ENCODE peak calls at places on chromosome 20, in five cellular contexts. One of them, this sample, is unnamed. For H4K20me1 and H3K79me2, the result is how much of the 10 kb centered on the place peaks cover.

GRCh38 chr20:24736131-24736843 is 212.8 kb upstream of the CST7 start:
- DNase-seq in hepatocyte: peak
- DNase-seq in HCT116: no peak
- DNase-seq in MM.1S: no peak
- DNase-seq in GM23248: no peak
- DNase-seq in this sample: no peak

GRCh38 chr20:25253606-25254275 is 5.9 kb downstream of the PYGB start:
- DNase-seq in hepatocyte: peak
- DNase-seq in HCT116: no peak
- DNase-seq in MM.1S: no peak
- DNase-seq in GM23248: no peak
- DNase-seq in this sample: no peak

GRCh38 chr20:50434653-50435396 is 75.4 kb upstream of the PTPN1 start:
- DNase-seq in hepatocyte: no peak
- DNase-seq in HCT116: no peak
- DNase-seq in MM.1S: no peak
- DNase-seq in GM23248: peak
- DNase-seq in this sample: no peak

GRCh38 chr20:35956616-35957015 is 2.3 kb upstream of the SCAND1 start:
- DNase-seq in hepatocyte: peak
- DNase-seq in HCT116: no peak
- DNase-seq in MM.1S: no peak
- DNase-seq in GM23248: no peak
- DNase-seq in this sample: no peak

GRCh38 chr20:5608448-5609161 is 141.6 kb upstream of the SHLD1 start:
- DNase-seq in hepatocyte: no peak
- DNase-seq in HCT116: no peak
- DNase-seq in MM.1S: no peak
- DNase-seq in GM23248: peak
- DNase-seq in this sample: no peak

GRCh38 chr20:4813839-4814695 is 92.4 kb downstream of the PRND start:
- DNase-seq in hepatocyte: no peak
- DNase-seq in HCT116: no peak
- DNase-seq in MM.1S: peak
- DNase-seq in GM23248: no peak
- DNase-seq in this sample: no peak

GRCh38 chr20:20292472-20292871 is 75.4 kb upstream of the INSM1 start:
- DNase-seq in hepatocyte: no peak
- DNase-seq in HCT116: no peak
- DNase-seq in MM.1S: no peak
- DNase-seq in GM23248: no peak
- DNase-seq in this sample: no peak

GRCh38 chr20:59662161-59662560 is 57.8 kb downstream of the PHACTR3 start:
- DNase-seq in hepatocyte: no peak
- DNase-seq in HCT116: no peak
- DNase-seq in MM.1S: no peak
- DNase-seq in GM23248: no peak
- DNase-seq in this sample: no peak

GRCh38 chr20:59441860-59442810 is 141.7 kb downstream of the EDN3 start:
- DNase-seq in hepatocyte: no peak
- DNase-seq in HCT116: no peak
- DNase-seq in MM.1S: no peak
- DNase-seq in GM23248: no peak
- DNase-seq in this sample: no peak

GRCh38 chr20:45354423-45355208 is 6.4 kb upstream of the SDC4 start:
- DNase-seq in hepatocyte: no peak
- DNase-seq in HCT116: no peak
- DNase-seq in MM.1S: no peak
- DNase-seq in GM23248: peak
- DNase-seq in this sample: no peak

GRCh38 chr20:19672498-19672897 is 85.6 kb upstream of the RIN2 start:
- DNase-seq in hepatocyte: no peak
- DNase-seq in HCT116: no peak
- DNase-seq in MM.1S: no peak
- DNase-seq in GM23248: no peak
- DNase-seq in this sample: no peak

GRCh38 chr20:8933391-8933807 is 135.5 kb upstream of the PLCB4 start:
- DNase-seq in hepatocyte: no peak
- DNase-seq in HCT116: no peak
- DNase-seq in MM.1S: no peak
- DNase-seq in GM23248: no peak
- DNase-seq in this sample: peak

GRCh38 chr20:313948-314347 is 11.4 kb upstream of the SOX12 start:
- DNase-seq in hepatocyte: no peak
- DNase-seq in HCT116: no peak
- DNase-seq in MM.1S: no peak
- DNase-seq in GM23248: peak
- DNase-seq in this sample: no peak

GRCh38 chr20:8388146-8388545 is 256.1 kb downstream of the PLCB1 start:
- DNase-seq in hepatocyte: no peak
- DNase-seq in HCT116: no peak
- DNase-seq in MM.1S: no peak
- DNase-seq in GM23248: peak
- DNase-seq in this sample: no peak

GRCh38 chr20:12391099-12391498 is 473.4 kb downstream of the BTBD3 start:
- DNase-seq in hepatocyte: no peak
- DNase-seq in HCT116: no peak
- DNase-seq in MM.1S: no peak
- DNase-seq in GM23248: no peak
- DNase-seq in this sample: no peak

GRCh38 chr20:32535316-32535952 is 49.7 kb downstream of the NOL4L start:
- DNase-seq in hepatocyte: no peak
- DNase-seq in HCT116: no peak
- DNase-seq in MM.1S: no peak
- DNase-seq in GM23248: no peak
- DNase-seq in this sample: peak

GRCh38 chr20:4730782-4731181 is 9.1 kb downstream of the PRND start:
- DNase-seq in hepatocyte: peak
- DNase-seq in HCT116: no peak
- DNase-seq in MM.1S: no peak
- DNase-seq in GM23248: peak
- DNase-seq in this sample: peak

GRCh38 chr20:878511-879307 is 37.4 kb downstream of the ANGPT4 start:
- DNase-seq in hepatocyte: peak
- DNase-seq in HCT116: no peak
- DNase-seq in MM.1S: peak
- DNase-seq in GM23248: peak
- DNase-seq in this sample: peak

GRCh38 chr20:45828589-45828988 is 1.5 kb upstream of the TNNC2 start:
- DNase-seq in hepatocyte: no peak
- DNase-seq in HCT116: no peak
- DNase-seq in MM.1S: no peak
- DNase-seq in GM23248: peak
- DNase-seq in this sample: peak

GRCh38 chr20:45962031-45962755 is 9.8 kb downstream of the ZNF335 start:
- DNase-seq in hepatocyte: no peak
- DNase-seq in HCT116: no peak
- DNase-seq in MM.1S: no peak
- DNase-seq in GM23248: no peak
- DNase-seq in this sample: no peak

GRCh38 chr20:3843490-3843889 is 3.1 kb upstream of the MAVS start:
- DNase-seq in hepatocyte: no peak
- DNase-seq in HCT116: peak
- DNase-seq in MM.1S: no peak
- DNase-seq in GM23248: peak
- DNase-seq in this sample: no peak

GRCh38 chr20:57189713-57190112 is 76.7 kb downstream of the BMP7 start:
- DNase-seq in hepatocyte: no peak
- DNase-seq in HCT116: no peak
- DNase-seq in MM.1S: no peak
- DNase-seq in GM23248: peak
- DNase-seq in this sample: no peak

GRCh38 chr20:57188056-57188455 is 78.4 kb downstream of the BMP7 start:
- DNase-seq in hepatocyte: no peak
- DNase-seq in HCT116: no peak
- DNase-seq in MM.1S: no peak
- DNase-seq in GM23248: no peak
- DNase-seq in this sample: no peak

GRCh38 chr20:57187068-57187634 is 79.3 kb downstream of the BMP7 start:
- DNase-seq in hepatocyte: no peak
- DNase-seq in HCT116: no peak
- DNase-seq in MM.1S: no peak
- DNase-seq in GM23248: no peak
- DNase-seq in this sample: no peak

GRCh38 chr20:57190536-57191265 is 75.7 kb downstream of the BMP7 start:
- DNase-seq in hepatocyte: no peak
- DNase-seq in HCT116: no peak
- DNase-seq in MM.1S: no peak
- DNase-seq in GM23248: peak
- DNase-seq in this sample: no peak

GRCh38 chr20:57188576-57189079 is 77.8 kb downstream of the BMP7 start:
- DNase-seq in hepatocyte: no peak
- DNase-seq in HCT116: no peak
- DNase-seq in MM.1S: no peak
- DNase-seq in GM23248: no peak
- DNase-seq in this sample: no peak
- H4K20me1 ChIP-seq in hepatocyte: under half
- H4K20me1 ChIP-seq in HCT116: under half
- H4K20me1 ChIP-seq in MM.1S: under half
- H4K20me1 ChIP-seq in GM23248: under half
- H4K20me1 ChIP-seq in this sample: under half

GRCh38 chr20:57427239-57428127 is 36.3 kb downstream of the RBM38 start:
- DNase-seq in hepatocyte: no peak
- DNase-seq in HCT116: no peak
- DNase-seq in MM.1S: no peak
- DNase-seq in GM23248: no peak
- DNase-seq in this sample: no peak
- TF ChIP-seq EZH2phosphoT487 in hepatocyte: no peak
- TF ChIP-seq EZH2phosphoT487 in HCT116: no peak
- TF ChIP-seq EZH2phosphoT487 in MM.1S: no peak
- TF ChIP-seq EZH2phosphoT487 in GM23248: no peak
- TF ChIP-seq EZH2phosphoT487 in this sample: no peak

DNA sequence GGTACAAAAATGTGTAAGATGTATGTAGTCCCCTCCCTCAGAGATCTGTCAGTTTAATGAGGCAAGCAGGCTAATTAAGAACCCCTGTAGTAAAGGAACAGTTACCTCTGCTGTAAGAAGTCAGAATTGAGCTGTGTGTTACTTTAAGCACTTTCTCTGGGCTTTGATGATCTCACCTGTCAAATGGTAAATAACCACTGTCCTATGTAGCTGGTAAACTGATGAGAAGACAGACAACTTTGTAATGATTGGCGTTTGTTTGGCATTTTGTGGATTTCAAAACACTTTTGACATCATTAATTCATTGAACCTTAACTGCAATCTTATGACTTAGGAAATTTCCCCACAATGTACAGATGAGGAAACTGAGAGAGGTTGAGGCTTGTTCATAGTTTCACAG is 55.7 kb downstream of the RALY start:
- DNase-seq in hepatocyte: no peak
- DNase-seq in HCT116: no peak
- DNase-seq in MM.1S: no peak
- DNase-seq in GM23248: no peak
- DNase-seq in this sample: no peak
- H3K79me2 ChIP-seq in hepatocyte: half or more
- H3K79me2 ChIP-seq in HCT116: half or more
- H3K79me2 ChIP-seq in MM.1S: half or more
- H3K79me2 ChIP-seq in GM23248: half or more
- H3K79me2 ChIP-seq in this sample: half or more

GRCh38 chr20:41575412-41575811 is 42.8 kb downstream of the CHD6 start:
- DNase-seq in hepatocyte: no peak
- DNase-seq in HCT116: no peak
- DNase-seq in MM.1S: no peak
- DNase-seq in GM23248: no peak
- DNase-seq in this sample: no peak
- H4K20me1 ChIP-seq in hepatocyte: under half
- H4K20me1 ChIP-seq in HCT116: under half
- H4K20me1 ChIP-seq in MM.1S: under half
- H4K20me1 ChIP-seq in GM23248: under half
- H4K20me1 ChIP-seq in this sample: half or more

DNA sequence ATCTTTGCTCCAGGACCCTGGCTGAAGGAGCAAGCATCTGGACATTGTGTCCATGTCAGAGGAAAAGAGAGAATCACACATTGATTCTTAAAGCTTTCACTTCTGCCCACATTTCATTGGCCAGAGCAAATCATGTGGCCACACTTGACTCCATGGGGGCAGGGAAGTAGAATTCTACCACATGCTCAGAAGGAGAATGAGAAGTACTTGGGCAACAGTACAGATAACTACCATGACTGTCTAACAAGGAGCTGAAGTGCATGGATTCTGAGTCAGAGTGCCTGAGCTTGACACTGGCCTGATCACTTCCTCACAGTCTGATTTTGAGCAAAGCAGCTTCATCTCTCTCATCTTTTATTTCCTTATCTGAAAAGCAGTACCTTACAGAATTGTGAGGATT is 38.6 kb downstream of the GHRH start:
- DNase-seq in hepatocyte: peak
- DNase-seq in HCT116: no peak
- DNase-seq in MM.1S: no peak
- DNase-seq in GM23248: peak
- DNase-seq in this sample: no peak
- TF ChIP-seq EZH2phosphoT487 in hepatocyte: no peak
- TF ChIP-seq EZH2phosphoT487 in HCT116: no peak
- TF ChIP-seq EZH2phosphoT487 in MM.1S: no peak
- TF ChIP-seq EZH2phosphoT487 in GM23248: no peak
- TF ChIP-seq EZH2phosphoT487 in this sample: no peak

This sample was measured in neural progenitor cell.